ENCODE peak calls at places on chromosomes 5 and 9, in four cellular contexts. R is colonic mucosa, L is Panc1, D is A549. Z is an unnamed sample.

GRCh38 chr5:102295534-102296228 is 403 bp downstream of the SLCO4C1 start:
- DNase-seq in D (no peak), L (no peak), R (peak), Z (no peak)

GRCh38 chr5:150181035-150181434 is 8.8 kb upstream of the SLC6A7 start:
- DNase-seq in R (peak), D (no peak), L (no peak), Z (no peak)

GRCh38 chr5:22852807-22853670 is at the start of gene CDH12:
- DNase-seq in D (no peak), R (no peak), L (no peak), Z (peak)

GRCh38 chr9:35984021-35984420 is 26.1 kb upstream of the OR2S2 start:
- DNase-seq in L (no peak), D (no peak), R (no peak), Z (no peak)

GRCh38 chr5:1512541-1513291 is 11.0 kb downstream of the LPCAT1 start:
- DNase-seq in D (no peak), L (no peak), R (no peak), Z (no peak)

GRCh38 chr9:126411948-126412284 is 85.3 kb downstream of the MVB12B start:
- DNase-seq in L (no peak), R (no peak), D (no peak), Z (no peak)

GRCh38 chr5:143217804-143218160 is 185.7 kb downstream of the NR3C1 start:
- DNase-seq in L (no peak), R (no peak), D (no peak), Z (no peak)

GRCh38 chr5:178544166-178544834 is 45.9 kb downstream of the COL23A1 start:
- DNase-seq in L (no peak), D (no peak), R (no peak), Z (no peak)

GRCh38 chr9:1210954-1211353 is 160.8 kb downstream of the DMRT2 start:
- DNase-seq in L (no peak), R (no peak), D (no peak), Z (peak)

GRCh38 chr9:7315746-7316457 is 483.7 kb downstream of the DMAC1 start:
- DNase-seq in R (no peak), D (no peak), L (no peak), Z (no peak)

GRCh38 chr5:138954257-138955012 is 79.3 kb upstream of the LRRTM2 start:
- DNase-seq in L (no peak), R (no peak), D (no peak), Z (no peak)

GRCh38 chr9:70478963-70479641 is 64.6 kb upstream of the KLF9 start:
- DNase-seq in L (no peak), D (no peak), R (peak), Z (no peak)

GRCh38 chr9:15697459-15697858 is 144.6 kb downstream of the CCDC171 start:
- DNase-seq in R (no peak), L (no peak), D (no peak), Z (peak)

GRCh38 chr5:45642370-45642769 is 53.8 kb downstream of the HCN1 start:
- DNase-seq in L (no peak), R (no peak), D (no peak), Z (no peak)

GRCh38 chr5:88298425-88298824 is 29.8 kb upstream of the TMEM161B start:
- DNase-seq in D (no peak), R (no peak), L (no peak), Z (peak)

GRCh38 chr5:175731172-175731571 is 73.3 kb downstream of the HRH2 start:
- DNase-seq in D (no peak), R (no peak), L (no peak), Z (no peak)

GRCh38 chr5:13831236-13831810 is 113.2 kb downstream of the DNAH5 start:
- DNase-seq in L (no peak), R (no peak), D (no peak), Z (peak)

GRCh38 chr9:129400001-129400970 is 220.6 kb downstream of the C9orf50 start:
- DNase-seq in R (no peak), L (no peak), D (no peak), Z (no peak)

GRCh38 chr5:14273207-14273767 is 130.1 kb downstream of the TRIO start:
- DNase-seq in R (no peak), D (no peak), L (no peak), Z (no peak)

GRCh38 chr5:2748841-2749513 is 2.5 kb downstream of the IRX2 start:
- DNase-seq in L (no peak), R (no peak), D (no peak), Z (no peak)

GRCh38 chr5:5767286-5767928 is 344.9 kb downstream of the ICE1 start:
- DNase-seq in L (no peak), R (no peak), D (no peak), Z (no peak)

GRCh38 chr5:145574889-145575573 is 260.1 kb downstream of the PRELID2 start:
- DNase-seq in D (no peak), L (no peak), R (no peak), Z (peak)

GRCh38 chr9:71684566-71684965 is 83.7 kb downstream of the CEMIP2 start:
- DNase-seq in D (no peak), L (no peak), R (no peak), Z (no peak)
- H3K27ac ChIP-seq in D (peak), L (no peak), R (no peak), Z (no peak)

GRCh38 chr9:92501671-92502393 is 19.5 kb upstream of the ASPN start:
- DNase-seq in L (peak), D (peak), R (peak), Z (no peak)
- TF ChIP-seq CTCF in L (peak), D (peak), R (peak), Z (peak)

DNA sequence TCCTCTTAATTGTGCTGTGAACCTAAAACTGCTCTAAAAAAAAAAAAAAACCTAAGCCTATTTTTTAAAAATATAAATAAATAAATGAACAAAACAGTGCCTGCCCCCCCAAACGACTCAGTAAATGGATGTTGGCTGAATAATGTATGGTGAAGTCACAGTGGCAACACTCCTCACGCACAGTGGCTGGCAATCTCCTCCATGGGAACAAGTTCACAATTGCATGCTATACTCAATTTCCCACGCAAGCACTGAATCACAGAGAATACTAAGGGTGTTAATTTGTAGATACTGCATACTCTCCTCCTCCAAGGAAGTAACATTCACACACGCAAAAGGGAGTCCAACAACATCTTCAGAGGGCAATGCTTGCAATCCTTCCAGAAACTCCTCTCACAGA is 47.5 kb downstream of the SERINC5 start:
- DNase-seq in L (no peak), R (no peak), D (no peak), Z (no peak)
- H3K27ac ChIP-seq in L (peak), R (no peak), D (no peak), Z (no peak)

GRCh38 chr5:20972419-20972925 is 984.5 kb upstream of the CDH18 start:
- DNase-seq in D (peak), R (peak), L (peak), Z (peak)
- TF ChIP-seq CTCF in D (peak), R (no peak), L (peak), Z (peak)

GRCh38 chr9:73157811-73158210 is 6.1 kb downstream of the ANXA1 start:
- DNase-seq in R (no peak), D (no peak), L (no peak), Z (no peak)
- H3K27ac ChIP-seq in R (no peak), D (peak), L (peak), Z (no peak)

DNA sequence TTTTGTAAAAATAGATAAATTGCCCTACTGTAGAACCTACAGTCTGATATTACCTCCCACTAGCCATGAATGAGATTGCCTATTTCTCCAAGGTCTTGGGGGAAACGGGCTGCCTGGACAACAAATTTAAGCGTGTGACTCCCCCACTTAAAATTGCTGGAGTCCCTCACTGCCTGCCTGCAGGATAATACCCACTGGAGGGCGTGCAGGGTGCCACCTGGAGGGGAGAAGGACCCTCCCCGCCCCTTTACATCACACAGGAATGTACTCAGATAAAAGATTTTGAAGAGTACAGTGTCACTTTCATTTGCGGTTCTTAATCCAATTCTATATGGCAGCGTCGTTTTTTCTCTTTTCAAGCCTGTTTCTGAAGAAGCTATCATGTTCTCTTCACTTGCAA is 6.2 kb upstream of the TRIM7 start:
- DNase-seq in R (no peak), D (no peak), L (no peak), Z (no peak)
- TF ChIP-seq CTCF in R (no peak), D (no peak), L (peak), Z (no peak)

DNA sequence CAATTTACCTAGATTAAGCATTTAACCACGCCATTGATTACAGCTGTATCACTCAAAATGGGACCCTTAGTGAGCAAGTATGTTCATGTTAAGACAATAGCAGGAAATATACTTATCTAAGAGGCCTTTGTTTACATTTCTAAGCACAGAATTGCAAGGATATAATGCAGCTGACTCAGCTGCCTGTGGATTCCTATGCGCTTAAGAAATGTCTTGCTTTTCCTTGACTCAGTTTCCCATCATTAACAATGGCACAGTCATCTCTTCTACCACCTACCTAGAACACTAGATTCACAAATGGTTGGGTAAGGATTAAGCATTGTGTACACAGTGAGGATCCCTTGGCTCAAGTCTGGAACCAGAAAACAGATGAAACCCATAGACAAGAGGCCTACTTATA is 163.8 kb downstream of the TSSK1B start:
- DNase-seq in R (no peak), L (no peak), D (no peak), Z (peak)
- H3K27ac ChIP-seq in R (no peak), L (no peak), D (no peak), Z (peak)

DNA sequence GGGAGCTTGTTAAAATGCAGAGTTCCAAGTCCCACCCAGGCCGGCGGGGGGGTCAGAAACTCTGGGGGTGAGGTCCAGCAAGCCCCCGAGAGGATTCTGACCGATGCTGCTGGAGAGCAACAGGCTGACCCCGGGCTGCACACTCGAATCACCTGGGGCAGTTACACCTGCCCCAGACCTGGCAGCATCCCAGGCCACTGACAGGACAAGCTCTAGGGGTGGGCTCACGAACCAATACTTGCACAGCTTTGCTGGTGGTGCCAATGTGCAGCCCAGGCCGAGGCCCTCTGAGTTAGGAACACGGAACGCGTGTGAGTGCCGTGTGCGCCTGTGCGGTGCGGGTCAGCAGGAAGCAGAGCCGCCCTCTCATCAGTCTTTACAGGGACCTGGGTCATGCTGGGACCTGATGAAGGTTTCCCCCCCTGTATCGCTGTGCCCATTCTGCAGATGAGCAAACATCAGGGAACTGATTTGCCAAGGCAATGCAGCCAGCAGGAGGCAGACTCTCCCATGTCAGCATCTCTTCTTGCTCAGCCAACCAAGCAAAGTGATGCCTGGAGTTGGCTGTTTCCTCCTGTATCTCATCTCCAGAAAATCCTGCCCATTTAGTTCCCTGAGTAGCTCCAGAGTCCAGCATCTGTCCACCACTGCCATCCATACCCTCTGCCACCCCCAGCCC is 16.3 kb downstream of the FAM163B start:
- DNase-seq in L (no peak), D (no peak), R (no peak), Z (no peak)
- TF ChIP-seq CTCF in L (no peak), D (peak), R (no peak), Z (peak)

GRCh38 chr5:68565427-68565826 is 349.9 kb downstream of the PIK3R1 start:
- DNase-seq in R (no peak), D (no peak), L (no peak), Z (no peak)
- H3K27ac ChIP-seq in R (no peak), D (no peak), L (no peak), Z (no peak)

GRCh38 chr5:112472614-112473013 is 53.5 kb upstream of the EPB41L4A start:
- DNase-seq in L (no peak), R (no peak), D (no peak), Z (no peak)

GRCh38 chr5:112473989-112474388 is 54.9 kb upstream of the EPB41L4A start:
- DNase-seq in R (no peak), D (no peak), L (no peak), Z (no peak)

GRCh38 chr5:112480501-112480900 is 61.4 kb upstream of the EPB41L4A start:
- DNase-seq in D (no peak), R (no peak), L (no peak), Z (peak)

GRCh38 chr5:112479418-112479817 is 60.3 kb upstream of the EPB41L4A start:
- DNase-seq in D (no peak), R (no peak), L (no peak), Z (peak)

GRCh38 chr5:112475747-112476435 is 56.8 kb upstream of the EPB41L4A start:
- DNase-seq in L (no peak), D (no peak), R (no peak), Z (peak)
- TF ChIP-seq CTCF in L (no peak), D (no peak), R (no peak), Z (no peak)

Z was measured in foreskin keratinocyte.